ENCODE peak calls at places on chromosomes 5 and 9, in ten cellular contexts. One of them, this sample, is unnamed.
A peak's percentile ranks its signal among the peaks of the same experiment; 100 is the strongest.

GRCh38 chr9:136512651-136513066 is 29.8 kb upstream of the SEC16A start:
- DNase-seq in EH: peak; percentile 5
- DNase-seq in G401: no peak
- DNase-seq in GM10248: peak; percentile 54
- DNase-seq in progenitor cell of endocrine pancreas: no peak
- DNase-seq in effector memory CD4-positive, alpha-beta T cell: no peak
- DNase-seq in mucosa of gallbladder: no peak
- DNase-seq in nephron progenitor cell: no peak
- DNase-seq in HTR-8/SVneo: peak; percentile 13
- DNase-seq in lung: no peak
- DNase-seq in this sample: no peak

GRCh38 chr5:71782771-71783770 is 64.0 kb downstream of the CARTPT start:
- DNase-seq in EH: peak; percentile 81
- DNase-seq in G401: peak; percentile 92
- DNase-seq in GM10248: peak; percentile 71
- DNase-seq in progenitor cell of endocrine pancreas: peak; percentile 53
- DNase-seq in effector memory CD4-positive, alpha-beta T cell: no peak
- DNase-seq in mucosa of gallbladder: peak; percentile 83
- DNase-seq in nephron progenitor cell: peak; percentile 81
- DNase-seq in HTR-8/SVneo: peak; percentile 57
- DNase-seq in lung: peak; percentile 70
- DNase-seq in this sample: peak; percentile 74

GRCh38 chr9:134593756-134594375 is 47.7 kb upstream of the COL5A1 start:
- DNase-seq in EH: no peak
- DNase-seq in G401: no peak
- DNase-seq in GM10248: no peak
- DNase-seq in progenitor cell of endocrine pancreas: no peak
- DNase-seq in effector memory CD4-positive, alpha-beta T cell: no peak
- DNase-seq in mucosa of gallbladder: no peak
- DNase-seq in nephron progenitor cell: no peak
- DNase-seq in HTR-8/SVneo: no peak
- DNase-seq in lung: no peak
- DNase-seq in this sample: no peak

GRCh38 chr9:13596383-13596970 is 317.0 kb upstream of the MPDZ start:
- DNase-seq in EH: no peak
- DNase-seq in G401: no peak
- DNase-seq in GM10248: no peak
- DNase-seq in progenitor cell of endocrine pancreas: no peak
- DNase-seq in effector memory CD4-positive, alpha-beta T cell: no peak
- DNase-seq in mucosa of gallbladder: no peak
- DNase-seq in nephron progenitor cell: no peak
- DNase-seq in HTR-8/SVneo: no peak
- DNase-seq in lung: no peak
- DNase-seq in this sample: no peak

GRCh38 chr9:121607434-121608248 is 43.8 kb upstream of the DAB2IP start:
- DNase-seq in EH: peak; percentile 83
- DNase-seq in G401: peak; percentile 68
- DNase-seq in GM10248: no peak
- DNase-seq in progenitor cell of endocrine pancreas: no peak
- DNase-seq in effector memory CD4-positive, alpha-beta T cell: no peak
- DNase-seq in mucosa of gallbladder: no peak
- DNase-seq in nephron progenitor cell: no peak
- DNase-seq in HTR-8/SVneo: no peak
- DNase-seq in lung: no peak
- DNase-seq in this sample: no peak

GRCh38 chr9:117706421-117707150 is 2.4 kb downstream of the TLR4 start:
- DNase-seq in EH: peak; percentile 75
- DNase-seq in G401: no peak
- DNase-seq in GM10248: no peak
- DNase-seq in progenitor cell of endocrine pancreas: no peak
- DNase-seq in effector memory CD4-positive, alpha-beta T cell: no peak
- DNase-seq in mucosa of gallbladder: no peak
- DNase-seq in nephron progenitor cell: no peak
- DNase-seq in HTR-8/SVneo: no peak
- DNase-seq in lung: no peak
- DNase-seq in this sample: no peak

GRCh38 chr9:6759114-6759977 is 1.6 kb downstream of the KDM4C start:
- DNase-seq in EH: peak; percentile 89
- DNase-seq in G401: peak; percentile 48
- DNase-seq in GM10248: peak; percentile 63
- DNase-seq in progenitor cell of endocrine pancreas: no peak
- DNase-seq in effector memory CD4-positive, alpha-beta T cell: peak; percentile 19
- DNase-seq in mucosa of gallbladder: no peak
- DNase-seq in nephron progenitor cell: no peak
- DNase-seq in HTR-8/SVneo: peak; percentile 57
- DNase-seq in lung: no peak
- DNase-seq in this sample: peak; percentile 29

GRCh38 chr9:25584611-25585010 is 93.6 kb downstream of the TUSC1 start:
- DNase-seq in EH: no peak
- DNase-seq in G401: no peak
- DNase-seq in GM10248: no peak
- DNase-seq in progenitor cell of endocrine pancreas: no peak
- DNase-seq in effector memory CD4-positive, alpha-beta T cell: no peak
- DNase-seq in mucosa of gallbladder: no peak
- DNase-seq in nephron progenitor cell: no peak
- DNase-seq in HTR-8/SVneo: no peak
- DNase-seq in lung: no peak
- DNase-seq in this sample: no peak

GRCh38 chr9:107404086-107404590 is 85.4 kb downstream of the KLF4 start:
- DNase-seq in EH: no peak
- DNase-seq in G401: no peak
- DNase-seq in GM10248: no peak
- DNase-seq in progenitor cell of endocrine pancreas: no peak
- DNase-seq in effector memory CD4-positive, alpha-beta T cell: no peak
- DNase-seq in mucosa of gallbladder: no peak
- DNase-seq in nephron progenitor cell: no peak
- DNase-seq in HTR-8/SVneo: no peak
- DNase-seq in lung: no peak
- DNase-seq in this sample: no peak

GRCh38 chr5:153678617-153679329 is 188.3 kb downstream of the GRIA1 start:
- DNase-seq in EH: no peak
- DNase-seq in G401: peak; percentile 40
- DNase-seq in GM10248: no peak
- DNase-seq in progenitor cell of endocrine pancreas: no peak
- DNase-seq in effector memory CD4-positive, alpha-beta T cell: no peak
- DNase-seq in mucosa of gallbladder: no peak
- DNase-seq in nephron progenitor cell: no peak
- DNase-seq in HTR-8/SVneo: no peak
- DNase-seq in lung: no peak
- DNase-seq in this sample: no peak

GRCh38 chr9:121246821-121247511 is 21.0 kb upstream of the GSN start:
- DNase-seq in EH: peak; percentile 94
- DNase-seq in G401: no peak
- DNase-seq in GM10248: no peak
- DNase-seq in progenitor cell of endocrine pancreas: no peak
- DNase-seq in effector memory CD4-positive, alpha-beta T cell: no peak
- DNase-seq in mucosa of gallbladder: no peak
- DNase-seq in nephron progenitor cell: no peak
- DNase-seq in HTR-8/SVneo: no peak
- DNase-seq in lung: no peak
- DNase-seq in this sample: no peak

GRCh38 chr9:114894801-114895433 is 35.5 kb downstream of the TNFSF8 start:
- DNase-seq in EH: peak; percentile 97
- DNase-seq in G401: no peak
- DNase-seq in GM10248: no peak
- DNase-seq in progenitor cell of endocrine pancreas: no peak
- DNase-seq in effector memory CD4-positive, alpha-beta T cell: no peak
- DNase-seq in mucosa of gallbladder: peak; percentile 55
- DNase-seq in nephron progenitor cell: no peak
- DNase-seq in HTR-8/SVneo: peak; percentile 68
- DNase-seq in lung: no peak
- DNase-seq in this sample: no peak

GRCh38 chr9:134066923-134067851 is 639 bp downstream of the BRD3 start:
- DNase-seq in EH: peak; percentile 37
- DNase-seq in G401: peak; percentile 25
- DNase-seq in GM10248: no peak
- DNase-seq in progenitor cell of endocrine pancreas: peak; percentile 32
- DNase-seq in effector memory CD4-positive, alpha-beta T cell: peak; percentile 50
- DNase-seq in mucosa of gallbladder: peak; percentile 10
- DNase-seq in nephron progenitor cell: peak; percentile 64
- DNase-seq in HTR-8/SVneo: no peak
- DNase-seq in lung: peak; percentile 38
- DNase-seq in this sample: peak; percentile 37

GRCh38 chr9:16705121-16705604 is 165.3 kb downstream of the BNC2 start:
- DNase-seq in EH: peak; percentile 100
- DNase-seq in G401: peak; percentile 59
- DNase-seq in GM10248: no peak
- DNase-seq in progenitor cell of endocrine pancreas: peak; percentile 48
- DNase-seq in effector memory CD4-positive, alpha-beta T cell: no peak
- DNase-seq in mucosa of gallbladder: peak; percentile 77
- DNase-seq in nephron progenitor cell: peak; percentile 74
- DNase-seq in HTR-8/SVneo: peak; percentile 64
- DNase-seq in lung: peak; percentile 77
- DNase-seq in this sample: peak; percentile 66

GRCh38 chr9:99105152-99106043 is 485 bp downstream of the TGFBR1 start:
- DNase-seq in EH: peak; percentile 88
- DNase-seq in G401: peak; percentile 23
- DNase-seq in GM10248: peak; percentile 90
- DNase-seq in progenitor cell of endocrine pancreas: peak; percentile 55
- DNase-seq in effector memory CD4-positive, alpha-beta T cell: peak; percentile 26
- DNase-seq in mucosa of gallbladder: peak; percentile 54
- DNase-seq in nephron progenitor cell: peak; percentile 74
- DNase-seq in HTR-8/SVneo: peak; percentile 54
- DNase-seq in lung: peak; percentile 81
- DNase-seq in this sample: peak; percentile 84

GRCh38 chr9:70950270-70950669 is 171.2 kb downstream of the TRPM3 start:
- DNase-seq in EH: no peak
- DNase-seq in G401: no peak
- DNase-seq in GM10248: no peak
- DNase-seq in progenitor cell of endocrine pancreas: no peak
- DNase-seq in effector memory CD4-positive, alpha-beta T cell: no peak
- DNase-seq in mucosa of gallbladder: no peak
- DNase-seq in nephron progenitor cell: no peak
- DNase-seq in HTR-8/SVneo: no peak
- DNase-seq in lung: no peak
- DNase-seq in this sample: no peak

GRCh38 chr5:34789021-34789531 is 49.9 kb upstream of the TTC23L start:
- DNase-seq in EH: peak; percentile 50
- DNase-seq in G401: peak; percentile 6
- DNase-seq in GM10248: no peak
- DNase-seq in progenitor cell of endocrine pancreas: no peak
- DNase-seq in effector memory CD4-positive, alpha-beta T cell: no peak
- DNase-seq in mucosa of gallbladder: no peak
- DNase-seq in nephron progenitor cell: no peak
- DNase-seq in HTR-8/SVneo: peak; percentile 31
- DNase-seq in lung: no peak
- DNase-seq in this sample: no peak

GRCh38 chr9:1458503-1458902 is 408.3 kb downstream of the DMRT2 start:
- DNase-seq in EH: peak; percentile 69
- DNase-seq in G401: no peak
- DNase-seq in GM10248: no peak
- DNase-seq in progenitor cell of endocrine pancreas: no peak
- DNase-seq in effector memory CD4-positive, alpha-beta T cell: no peak
- DNase-seq in mucosa of gallbladder: no peak
- DNase-seq in nephron progenitor cell: no peak
- DNase-seq in HTR-8/SVneo: peak; percentile 6
- DNase-seq in lung: no peak
- DNase-seq in this sample: no peak

GRCh38 chr5:14143843-14144585 is 872 bp downstream of the TRIO start:
- DNase-seq in EH: no peak
- DNase-seq in G401: no peak
- DNase-seq in GM10248: peak; percentile 57
- DNase-seq in progenitor cell of endocrine pancreas: peak; percentile 22
- DNase-seq in effector memory CD4-positive, alpha-beta T cell: no peak
- DNase-seq in mucosa of gallbladder: peak; percentile 30
- DNase-seq in nephron progenitor cell: peak; percentile 62
- DNase-seq in HTR-8/SVneo: no peak
- DNase-seq in lung: peak; percentile 49
- DNase-seq in this sample: peak; percentile 51

GRCh38 chr5:174531782-174532191 is 192.6 kb upstream of the MSX2 start:
- DNase-seq in EH: peak; percentile 25
- DNase-seq in G401: no peak
- DNase-seq in GM10248: no peak
- DNase-seq in progenitor cell of endocrine pancreas: no peak
- DNase-seq in effector memory CD4-positive, alpha-beta T cell: no peak
- DNase-seq in mucosa of gallbladder: no peak
- DNase-seq in nephron progenitor cell: no peak
- DNase-seq in HTR-8/SVneo: no peak
- DNase-seq in lung: no peak
- DNase-seq in this sample: no peak

GRCh38 chr5:132456553-132457361 is 33.8 kb downstream of the IRF1 start:
- DNase-seq in EH: peak; percentile 82
- DNase-seq in G401: no peak
- DNase-seq in GM10248: peak; percentile 42
- DNase-seq in progenitor cell of endocrine pancreas: no peak
- DNase-seq in effector memory CD4-positive, alpha-beta T cell: peak; percentile 59
- DNase-seq in mucosa of gallbladder: peak; percentile 70
- DNase-seq in nephron progenitor cell: no peak
- DNase-seq in HTR-8/SVneo: no peak
- DNase-seq in lung: peak; percentile 66
- DNase-seq in this sample: peak; percentile 78

GRCh38 chr5:142780871-142781270 is 10.7 kb downstream of the ARHGAP26 start:
- DNase-seq in EH: no peak
- DNase-seq in G401: peak; percentile 94
- DNase-seq in GM10248: no peak
- DNase-seq in progenitor cell of endocrine pancreas: no peak
- DNase-seq in effector memory CD4-positive, alpha-beta T cell: no peak
- DNase-seq in mucosa of gallbladder: no peak
- DNase-seq in nephron progenitor cell: peak; percentile 9
- DNase-seq in HTR-8/SVneo: no peak
- DNase-seq in lung: no peak
- DNase-seq in this sample: no peak

GRCh38 chr9:93258419-93258817 is 74.5 kb downstream of the WNK2 start:
- DNase-seq in EH: no peak
- DNase-seq in G401: no peak
- DNase-seq in GM10248: no peak
- DNase-seq in progenitor cell of endocrine pancreas: no peak
- DNase-seq in effector memory CD4-positive, alpha-beta T cell: no peak
- DNase-seq in mucosa of gallbladder: no peak
- DNase-seq in nephron progenitor cell: no peak
- DNase-seq in HTR-8/SVneo: no peak
- DNase-seq in lung: no peak
- DNase-seq in this sample: no peak

GRCh38 chr9:106025449-106025848 is 331.1 kb downstream of the TMEM38B start:
- DNase-seq in EH: no peak
- DNase-seq in G401: no peak
- DNase-seq in GM10248: no peak
- DNase-seq in progenitor cell of endocrine pancreas: no peak
- DNase-seq in effector memory CD4-positive, alpha-beta T cell: no peak
- DNase-seq in mucosa of gallbladder: no peak
- DNase-seq in nephron progenitor cell: no peak
- DNase-seq in HTR-8/SVneo: no peak
- DNase-seq in lung: no peak
- DNase-seq in this sample: no peak

GRCh38 chr5:131305906-131306305 is 42.1 kb downstream of the CDC42SE2 start:
- DNase-seq in EH: peak; percentile 46
- DNase-seq in G401: no peak
- DNase-seq in GM10248: no peak
- DNase-seq in progenitor cell of endocrine pancreas: no peak
- DNase-seq in effector memory CD4-positive, alpha-beta T cell: no peak
- DNase-seq in mucosa of gallbladder: no peak
- DNase-seq in nephron progenitor cell: no peak
- DNase-seq in HTR-8/SVneo: no peak
- DNase-seq in lung: no peak
- DNase-seq in this sample: no peak

GRCh38 chr5:176589039-176589769 is 20.8 kb downstream of the GPRIN1 start:
- DNase-seq in EH: no peak
- DNase-seq in G401: no peak
- DNase-seq in GM10248: no peak
- DNase-seq in progenitor cell of endocrine pancreas: no peak
- DNase-seq in effector memory CD4-positive, alpha-beta T cell: no peak
- DNase-seq in mucosa of gallbladder: no peak
- DNase-seq in nephron progenitor cell: no peak
- DNase-seq in HTR-8/SVneo: no peak
- DNase-seq in lung: no peak
- DNase-seq in this sample: no peak

GRCh38 chr9:81492710-81493447 is 196.5 kb downstream of the TLE1 start:
- DNase-seq in EH: peak; percentile 97
- DNase-seq in G401: no peak
- DNase-seq in GM10248: no peak
- DNase-seq in progenitor cell of endocrine pancreas: no peak
- DNase-seq in effector memory CD4-positive, alpha-beta T cell: no peak
- DNase-seq in mucosa of gallbladder: no peak
- DNase-seq in nephron progenitor cell: no peak
- DNase-seq in HTR-8/SVneo: peak; percentile 12
- DNase-seq in lung: no peak
- DNase-seq in this sample: no peak

GRCh38 chr9:109331353-109331752 is 10.5 kb upstream of the EPB41L4B start:
- DNase-seq in EH: no peak
- DNase-seq in G401: peak; percentile 12
- DNase-seq in GM10248: no peak
- DNase-seq in progenitor cell of endocrine pancreas: no peak
- DNase-seq in effector memory CD4-positive, alpha-beta T cell: no peak
- DNase-seq in mucosa of gallbladder: peak; percentile 92
- DNase-seq in nephron progenitor cell: no peak
- DNase-seq in HTR-8/SVneo: no peak
- DNase-seq in lung: peak; percentile 91
- DNase-seq in this sample: peak; percentile 87